ENCODE peak calls at places on chromosomes 3 and 15, in six cellular contexts. N is GM12878, K is heart right ventricle, I is ovary, C is transverse colon, P is IMR-90. Y is an unnamed sample.

GRCh38 chr15:66253643-66254363 is at the start of gene MEGF11:
- DNase-seq in N (no peak), C (peak; percentile 13), P (peak; percentile 28), I (peak; percentile 26), K (no peak), Y (no peak)

GRCh38 chr3:27458929-27459328 is 25.3 kb downstream of the SLC4A7 start:
- DNase-seq in K (no peak), N (no peak), I (no peak), P (no peak), C (no peak), Y (no peak)

GRCh38 chr15:79523266-79523665 is 91.1 kb downstream of the MINAR1 start:
- DNase-seq in K (no peak), P (no peak), I (no peak), C (no peak), N (no peak), Y (no peak)

GRCh38 chr3:73926360-73927202 is 301.8 kb upstream of the PDZRN3 start:
- DNase-seq in K (no peak), P (no peak), I (no peak), N (no peak), C (no peak), Y (no peak)

GRCh38 chr3:193031909-193032308 is 114.3 kb upstream of the MB21D2 start:
- DNase-seq in N (no peak), C (no peak), P (no peak), I (no peak), K (no peak), Y (no peak)

GRCh38 chr3:158097571-158098553 is 8.4 kb downstream of the SHOX2 start:
- DNase-seq in P (peak; percentile 57), I (no peak), N (peak; percentile 54), C (peak; percentile 86), K (no peak), Y (peak; percentile 94)

GRCh38 chr3:65894679-65895078 is 144.0 kb downstream of the MAGI1 start:
- DNase-seq in C (no peak), K (no peak), P (peak; percentile 69), N (no peak), I (no peak), Y (no peak)

GRCh38 chr15:67838789-67839332 is 984 bp downstream of the RNU6-1 start:
- DNase-seq in N (no peak), I (peak; percentile 62), P (no peak), K (no peak), C (peak; percentile 65), Y (no peak)

GRCh38 chr3:116153174-116153573 is 292.1 kb downstream of the LSAMP start:
- DNase-seq in P (peak; percentile 41), N (no peak), C (no peak), K (no peak), I (no peak), Y (no peak)

GRCh38 chr3:58062469-58062868 is 54.2 kb downstream of the FLNB start:
- DNase-seq in C (no peak), N (no peak), K (no peak), I (no peak), P (no peak), Y (no peak)

GRCh38 chr3:46400000-46400734 is 6.7 kb downstream of the CCR5AS start:
- DNase-seq in K (no peak), N (no peak), C (no peak), I (no peak), P (peak; percentile 62), Y (no peak)

GRCh38 chr3:162441716-162442115 is 945.1 kb downstream of the OTOL1 start:
- DNase-seq in K (no peak), I (no peak), P (no peak), N (no peak), C (no peak), Y (no peak)

GRCh38 chr15:100565591-100565990 is 36.4 kb downstream of the LINS1 start:
- DNase-seq in N (no peak), I (no peak), P (no peak), K (no peak), C (no peak), Y (no peak)

GRCh38 chr3:58353722-58354553 is 21.2 kb downstream of the PXK start:
- DNase-seq in N (no peak), P (peak; percentile 39), C (no peak), I (no peak), K (no peak), Y (no peak)

GRCh38 chr15:56537881-56538280 is 72.9 kb upstream of the MNS1 start:
- DNase-seq in C (peak; percentile 22), I (no peak), P (no peak), N (no peak), K (no peak), Y (peak; percentile 26)

GRCh38 chr3:134077649-134078081 is 47.9 kb upstream of the SLCO2A1 start:
- DNase-seq in K (no peak), N (no peak), C (no peak), I (no peak), P (no peak), Y (no peak)

GRCh38 chr15:66498501-66499386 is 1.2 kb upstream of the SNAPC5 start:
- DNase-seq in P (peak; percentile 51), K (no peak), N (no peak), C (no peak), I (no peak), Y (no peak)

DNA sequence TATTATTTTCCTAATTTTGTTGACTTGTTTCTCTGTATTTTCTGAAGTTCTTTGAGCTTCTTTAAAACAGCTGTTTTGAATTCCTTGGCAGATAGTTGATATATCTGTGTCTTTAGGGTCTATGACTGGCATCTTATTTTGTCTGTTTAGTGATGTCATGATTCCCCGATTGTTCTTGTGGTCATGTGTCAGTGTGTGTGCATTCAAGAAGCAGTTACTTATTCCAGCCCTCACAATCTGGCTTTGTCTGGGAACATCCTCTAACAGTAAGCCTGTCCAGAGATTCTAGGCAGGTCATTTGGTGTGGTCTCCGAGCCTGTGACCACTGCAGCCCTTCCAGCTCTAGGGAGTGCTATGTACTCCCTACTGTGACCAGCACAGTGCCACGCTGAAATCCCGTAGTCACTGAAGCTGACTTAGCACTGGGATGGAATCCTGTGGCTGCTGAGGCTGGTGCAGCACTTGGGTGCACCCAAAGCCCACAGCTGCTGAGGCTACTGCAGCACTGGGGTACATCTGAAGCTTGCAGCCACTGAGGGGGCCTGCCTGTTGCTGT is 6.7 kb downstream of the LNP1 start:
- DNase-seq in I (no peak), C (no peak), N (no peak), P (no peak), K (no peak), Y (no peak)
- H3K4me3 ChIP-seq in I (no peak overlapping the region), C (no peak overlapping the region), N (no peak overlapping the region), P (no peak overlapping the region), K (no peak overlapping the region), Y (no peak overlapping the region)

DNA sequence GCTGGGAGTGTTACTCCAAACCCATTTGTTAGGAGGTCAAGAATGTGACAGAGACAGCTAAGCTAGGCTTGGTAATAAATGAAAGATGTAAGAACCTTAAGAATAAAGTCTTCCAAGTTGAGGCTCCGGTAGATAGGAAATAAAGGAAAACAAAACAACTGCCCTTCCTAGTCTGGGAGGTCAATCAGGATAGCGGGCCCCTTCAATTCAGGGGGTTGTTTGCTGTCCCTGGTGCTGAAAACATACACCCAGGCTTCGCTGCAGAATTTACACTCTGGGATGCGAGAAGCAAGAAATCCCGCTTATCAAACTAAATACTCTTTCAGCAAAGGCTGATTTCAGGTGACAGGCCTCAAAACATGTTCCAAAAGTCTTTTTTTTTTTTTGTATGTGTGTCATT is 393.4 kb downstream of the NTRK3 start:
- DNase-seq in N (no peak), C (no peak), P (peak; percentile 16), I (no peak), K (no peak), Y (no peak)
- H3K27me3 ChIP-seq in N (no peaks in the 10 kb centered on the region), C (no peaks in the 10 kb centered on the region), P (no peaks in the 10 kb centered on the region), I (no peaks in the 10 kb centered on the region), K (no peaks in the 10 kb centered on the region), Y (no peaks in the 10 kb centered on the region)

DNA sequence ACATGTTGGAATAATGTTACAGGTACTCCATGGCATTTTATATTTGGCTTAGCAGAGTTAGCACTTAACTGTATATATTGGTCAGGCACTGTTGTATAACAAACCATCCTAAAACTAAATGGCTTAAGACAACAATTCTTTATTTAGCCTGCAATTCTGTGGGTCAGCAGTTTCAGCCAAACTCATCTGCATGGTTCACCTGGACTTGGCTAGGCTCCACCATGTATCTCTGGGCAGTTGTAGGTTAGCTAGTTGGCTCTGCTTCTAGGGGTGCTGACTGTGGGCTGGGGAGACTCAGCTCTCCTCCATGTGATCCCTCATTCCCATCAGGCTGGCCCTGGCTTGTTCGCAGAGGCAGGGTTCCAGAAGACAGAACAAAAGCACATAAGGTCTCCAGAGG is 34.4 kb downstream of the RARB start:
- DNase-seq in P (no peak), K (no peak), I (no peak), N (no peak), C (no peak), Y (no peak)
- H3K4me3 ChIP-seq in P (no peak overlapping the region), K (no peak overlapping the region), I (no peak overlapping the region), N (no peak overlapping the region), C (no peak overlapping the region), Y (no peak overlapping the region)

GRCh38 chr15:33678606-33679005 is 289.7 kb upstream of the CHRM5 start:
- DNase-seq in N (no peak), C (no peak), K (no peak), P (no peak), I (no peak), Y (no peak)

GRCh38 chr15:33675246-33675645 is 293.1 kb upstream of the CHRM5 start:
- DNase-seq in I (peak; percentile 25), K (no peak), N (no peak), P (no peak), C (no peak), Y (no peak)

GRCh38 chr15:33680336-33680735 is 288.0 kb upstream of the CHRM5 start:
- DNase-seq in N (no peak), K (no peak), I (no peak), C (no peak), P (no peak), Y (no peak)

GRCh38 chr15:33679065-33679464 is 289.2 kb upstream of the CHRM5 start:
- DNase-seq in K (no peak), P (no peak), I (no peak), C (no peak), N (no peak), Y (no peak)
- H3K27me3 ChIP-seq in K (peaks cover 4% of the 10 kb centered on the region), P (peaks cover 4% of the 10 kb centered on the region), I (no peaks in the 10 kb centered on the region), C (no peaks in the 10 kb centered on the region), N (no peaks in the 10 kb centered on the region), Y (peaks cover 5% of the 10 kb centered on the region)

GRCh38 chr3:110811050-110811449 is 260.6 kb upstream of the NECTIN3 start:
- DNase-seq in P (peak; percentile 25), K (no peak), N (no peak), I (no peak), C (no peak), Y (no peak)
- H3K4me3 ChIP-seq in P (no peak overlapping the region), K (no peak overlapping the region), N (no peak overlapping the region), I (no peak overlapping the region), C (no peak overlapping the region), Y (no peak overlapping the region)

GRCh38 chr15:96412919-96413231 is 82.4 kb downstream of the NR2F2 start:
- DNase-seq in C (no peak), K (no peak), P (no peak), N (no peak), I (no peak), Y (no peak)
- H3K27me3 ChIP-seq in C (peaks cover 100% of the 10 kb centered on the region), K (peaks cover 97% of the 10 kb centered on the region), P (peaks cover 91% of the 10 kb centered on the region), N (peaks cover 2% of the 10 kb centered on the region), I (no peaks in the 10 kb centered on the region), Y (no peaks in the 10 kb centered on the region)

GRCh38 chr15:96339662-96340347 is 9.3 kb downstream of the NR2F2 start:
- DNase-seq in I (peak; percentile 29), N (no peak), P (no peak), C (no peak), K (no peak), Y (no peak)
- H3K4me3 ChIP-seq in I (peak overlapping the region; percentile 46), N (peak overlapping the region; percentile 14), P (peak overlapping the region; percentile 84), C (peak overlapping the region; percentile 69), K (peak overlapping the region; percentile 64), Y (no peak overlapping the region)

GRCh38 chr3:129978123-129978522 is 3.6 kb downstream of the TRH start:
- DNase-seq in P (no peak), C (no peak), I (no peak), N (no peak), K (no peak), Y (no peak)
- H3K27me3 ChIP-seq in P (peaks cover 88% of the 10 kb centered on the region), C (peaks cover 64% of the 10 kb centered on the region), I (no peaks in the 10 kb centered on the region), N (peaks cover 16% of the 10 kb centered on the region), K (peaks cover 45% of the 10 kb centered on the region), Y (peaks cover 4% of the 10 kb centered on the region)

Y was measured in GM06990.